ENCODE peak calls at places on chromosomes 7 and 10, in six cellular contexts. I, T, U, H, A and J are unnamed samples.

GRCh38 chr7:45872116-45873034 is 507 bp downstream of the CCDC201 start:
- DNase-seq in A (peak; percentile 56), U (peak; percentile 25), H (no peak), I (no peak), T (peak; percentile 59), J (peak; percentile 12)

GRCh38 chr7:127901895-127902703 is 129.1 kb downstream of the LRRC4 start:
- DNase-seq in I (no peak), A (no peak), T (no peak), H (no peak), U (no peak), J (no peak)

GRCh38 chr10:116170815-116171250 is 102.2 kb downstream of the GFRA1 start:
- DNase-seq in A (no peak), U (peak; percentile 39), H (no peak), T (no peak), I (no peak), J (no peak)

GRCh38 chr7:26061340-26062239 is 90.4 kb upstream of the NFE2L3 start:
- DNase-seq in U (peak; percentile 94), A (peak; percentile 87), H (no peak), T (peak; percentile 93), I (peak; percentile 33), J (peak; percentile 87)

GRCh38 chr7:51217804-51218203 is 98.8 kb downstream of the COBL start:
- DNase-seq in A (no peak), H (no peak), U (peak; percentile 37), I (no peak), T (no peak), J (no peak)

GRCh38 chr7:80348221-80348620 is 163.6 kb downstream of the GNAT3 start:
- DNase-seq in I (no peak), T (no peak), A (no peak), H (no peak), U (no peak), J (no peak)

GRCh38 chr7:44685723-44686122 is 62.9 kb upstream of the ZMIZ2 start:
- DNase-seq in I (no peak), A (no peak), T (no peak), U (no peak), H (no peak), J (no peak)

GRCh38 chr7:73679709-73680108 is 3.5 kb downstream of the DNAJC30 start:
- DNase-seq in T (no peak), H (no peak), I (no peak), U (no peak), A (no peak), J (no peak)

GRCh38 chr7:65438593-65438992 is 64.9 kb downstream of the ZNF92 start:
- DNase-seq in U (no peak), T (no peak), I (no peak), H (no peak), A (no peak), J (no peak)

GRCh38 chr10:3757638-3758490 is 27.1 kb downstream of the KLF6 start:
- DNase-seq in T (no peak), H (no peak), I (peak; percentile 30), A (no peak), U (no peak), J (no peak)

GRCh38 chr7:45021604-45022296 is 21.7 kb downstream of the CCM2 start:
- DNase-seq in H (no peak), U (peak; percentile 65), T (no peak), I (no peak), A (no peak), J (peak; percentile 45)

GRCh38 chr10:71040326-71040725 is 152.0 kb upstream of the PCBD1 start:
- DNase-seq in U (peak; percentile 76), T (no peak), I (no peak), H (no peak), A (peak; percentile 49), J (no peak)

GRCh38 chr10:116621934-116622655 is 1.3 kb downstream of the PNLIPRP2 start:
- DNase-seq in H (no peak), A (no peak), I (no peak), T (no peak), U (no peak), J (no peak)

GRCh38 chr7:101736077-101736476 is 81.3 kb upstream of the CUX1 start:
- DNase-seq in H (no peak), A (no peak), I (no peak), T (peak; percentile 37), U (no peak), J (no peak)

GRCh38 chr7:74253331-74253730 is 868 bp downstream of the RFC2 start:
- DNase-seq in I (no peak), H (no peak), T (no peak), A (no peak), U (no peak), J (no peak)

GRCh38 chr7:150934045-150934766 is 43.9 kb downstream of the KCNH2 start:
- DNase-seq in H (no peak), A (no peak), T (no peak), U (peak; percentile 52), I (no peak), J (no peak)

GRCh38 chr7:74193054-74193453 is 16.8 kb upstream of the LAT2 start:
- DNase-seq in A (no peak), H (no peak), I (no peak), U (no peak), T (no peak), J (no peak)

GRCh38 chr7:7720750-7721621 is 2.6 kb upstream of the RPA3 start:
- DNase-seq in H (no peak), T (no peak), A (no peak), I (no peak), U (peak; percentile 72), J (no peak)

GRCh38 chr7:103952408-103952807 is 37.0 kb downstream of the RELN start:
- DNase-seq in A (no peak), I (no peak), U (no peak), H (no peak), T (no peak), J (no peak)

GRCh38 chr10:28910960-28911359 is 233.6 kb downstream of the BAMBI start:
- DNase-seq in A (no peak), T (no peak), U (no peak), H (no peak), I (no peak), J (no peak)

GRCh38 chr7:8249121-8249520 is 12.8 kb downstream of the ICA1 start:
- DNase-seq in I (no peak), T (no peak), H (no peak), A (no peak), U (no peak), J (no peak)

GRCh38 chr10:111089293-111089692 is 12.5 kb downstream of the ADRA2A start:
- DNase-seq in H (no peak), I (no peak), T (no peak), U (no peak), A (no peak), J (no peak)

GRCh38 chr10:97593423-97593822 is 3.9 kb downstream of the C10orf62 start:
- DNase-seq in T (no peak), H (no peak), A (no peak), I (no peak), U (no peak), J (no peak)

GRCh38 chr7:127391591-127392181 is 822 bp downstream of the ZNF800 start:
- DNase-seq in A (peak; percentile 21), U (peak; percentile 73), T (peak; percentile 29), H (no peak), I (peak; percentile 19), J (peak; percentile 63)

GRCh38 chr10:121659236-121659635 is 61.0 kb upstream of the FGFR2 start:
- DNase-seq in U (no peak), T (no peak), H (no peak), A (no peak), I (no peak), J (no peak)